ENCODE peak calls at places on chromosomes 13 and 19, in four cellular contexts. U, T, G and W are unnamed samples.

GRCh38 chr13:33204130-33204927 is 81.2 kb downstream of the STARD13 start:
- DNase-seq in T (peak; percentile 90), G (peak; percentile 68), U (no peak), W (no peak)

GRCh38 chr13:46783504-46783903 is 13.5 kb downstream of the ESD start:
- DNase-seq in U (no peak), T (no peak), G (no peak), W (no peak)

GRCh38 chr13:105908581-105908980 is 626.9 kb downstream of the EFNB2 start:
- DNase-seq in G (peak; percentile 34), T (no peak), U (no peak), W (no peak)

GRCh38 chr19:43752287-43752875 is 2.4 kb downstream of the SMG9 start:
- DNase-seq in T (no peak), U (no peak), G (no peak), W (no peak)

GRCh38 chr19:31312004-31312403 is 37.2 kb downstream of the TSHZ3 start:
- DNase-seq in T (peak; percentile 52), G (peak; percentile 46), U (no peak), W (peak; percentile 43)

GRCh38 chr13:24506698-24507335 is 5.8 kb downstream of the PARP4 start:
- DNase-seq in T (no peak), U (no peak), G (no peak), W (no peak)

GRCh38 chr13:109687559-109688448 is 98.6 kb downstream of the IRS2 start:
- DNase-seq in G (no peak), T (no peak), U (no peak), W (no peak)

GRCh38 chr13:77389617-77389984 is 62.7 kb upstream of the MYCBP2 start:
- DNase-seq in U (no peak), T (no peak), G (no peak), W (no peak)

GRCh38 chr19:43789029-43789428 is 8.3 kb upstream of the KCNN4 start:
- DNase-seq in U (no peak), T (no peak), G (peak; percentile 32), W (no peak)

GRCh38 chr13:106393776-106394175 is 141.7 kb downstream of the EFNB2 start:
- DNase-seq in G (peak; percentile 25), U (no peak), T (no peak), W (no peak)

GRCh38 chr19:31772915-31773314 is 423.7 kb upstream of the TSHZ3 start:
- DNase-seq in U (no peak), G (no peak), T (no peak), W (no peak)

GRCh38 chr13:98476538-98476966 is 100.4 kb downstream of the STK24 start:
- DNase-seq in T (peak; percentile 72), U (peak; percentile 81), G (peak; percentile 96), W (peak; percentile 84)

GRCh38 chr13:26629260-26629659 is 71.8 kb downstream of the WASF3 start:
- DNase-seq in G (peak; percentile 13), T (no peak), U (no peak), W (no peak)

GRCh38 chr13:113787694-113788093 is 28.7 kb downstream of the TMEM255B start:
- DNase-seq in G (no peak), T (no peak), U (no peak), W (no peak)

GRCh38 chr19:46990998-46991676 is 28.5 kb upstream of the NPAS1 start:
- DNase-seq in T (no peak), U (peak; percentile 26), G (peak; percentile 85), W (peak; percentile 40)

GRCh38 chr13:97344250-97345175 is 89.5 kb upstream of the RAP2A start:
- DNase-seq in U (no peak), G (peak; percentile 69), T (no peak), W (peak; percentile 20)

GRCh38 chr13:108003626-108004025 is 211.7 kb downstream of the LIG4 start:
- DNase-seq in T (no peak), U (no peak), G (no peak), W (no peak)

GRCh38 chr13:81283561-81283960 is 942.6 kb upstream of the SPRY2 start:
- DNase-seq in U (no peak), T (no peak), G (no peak), W (no peak)

GRCh38 chr13:27644302-27644701 is 22.6 kb downstream of the POLR1D start:
- DNase-seq in T (peak; percentile 60), U (no peak), G (peak; percentile 61), W (no peak)

GRCh38 chr13:51590966-51591627 is 6.8 kb downstream of the WDFY2 start:
- DNase-seq in T (peak; percentile 92), U (no peak), G (peak; percentile 96), W (no peak)

GRCh38 chr13:81480634-81481033 is 1139.7 kb upstream of the SPRY2 start:
- DNase-seq in T (no peak), G (no peak), U (no peak), W (no peak)

GRCh38 chr13:103799028-103799427 is 732.8 kb upstream of the SLC10A2 start:
- DNase-seq in G (no peak), U (no peak), T (no peak), W (no peak)

GRCh38 chr19:5948697-5949564 is 29.0 kb downstream of the RANBP3 start:
- DNase-seq in T (no peak), G (no peak), U (no peak), W (no peak)

GRCh38 chr13:42477588-42478190 is 96.3 kb upstream of the TNFSF11 start:
- DNase-seq in U (no peak), T (peak; percentile 58), G (no peak), W (no peak)

GRCh38 chr19:17180997-17181702 is 34.0 kb upstream of the USE1 start:
- DNase-seq in T (no peak), U (no peak), G (no peak), W (no peak)

GRCh38 chr13:34357435-34358232 is 539.7 kb downstream of the RFC3 start:
- DNase-seq in U (no peak), G (peak; percentile 87), T (peak; percentile 43), W (no peak)

GRCh38 chr19:47507924-47508553 is 6.8 kb downstream of the NAPA start:
- DNase-seq in G (no peak), U (no peak), T (no peak), W (no peak)

GRCh38 chr13:20475927-20476691 is 49.5 kb downstream of the CRYL1 start:
- DNase-seq in T (no peak), U (peak; percentile 21), G (no peak), W (peak; percentile 40)

GRCh38 chr13:56700324-56700723 is 440.4 kb upstream of the PRR20A start:
- DNase-seq in T (no peak), G (no peak), U (no peak), W (no peak)

GRCh38 chr19:10289167-10289835 is 451 bp upstream of the ICAM5 start:
- DNase-seq in T (no peak), G (peak; percentile 84), U (no peak), W (peak; percentile 60)

GRCh38 chr19:4425531-4425930 is 23.1 kb downstream of the CHAF1A start:
- DNase-seq in U (no peak), T (peak; percentile 77), G (peak; percentile 88), W (no peak)

GRCh38 chr13:106187501-106187900 is 348.0 kb downstream of the EFNB2 start:
- DNase-seq in T (no peak), G (no peak), U (no peak), W (no peak)

GRCh38 chr19:49017666-49018351 is 918 bp upstream of the LHB start:
- DNase-seq in U (no peak), G (peak; percentile 79), T (no peak), W (peak; percentile 38)

GRCh38 chr13:53189162-53189561 is 160.5 kb downstream of the OLFM4 start:
- DNase-seq in T (no peak), G (no peak), U (no peak), W (no peak)

GRCh38 chr19:6733338-6734095 is 3.9 kb downstream of the GPR108 start:
- DNase-seq in T (no peak), U (no peak), G (no peak), W (no peak)

GRCh38 chr19:37467608-37468090 is 405 bp upstream of the ZNF569 start:
- DNase-seq in T (no peak), G (no peak), U (no peak), W (no peak)

GRCh38 chr13:92719868-92720267 is 506.7 kb upstream of the GPC6 start:
- DNase-seq in U (no peak), G (no peak), T (no peak), W (no peak)

GRCh38 chr13:18952225-18953016 is 229.2 kb downstream of the TUBA3C start:
- DNase-seq in U (no peak), G (no peak), T (no peak), W (no peak)